ENCODE peak calls at places on chromosomes 7 and 10, in ten cellular contexts. V is PC-9, K is hepatocyte, L is upper lobe of left lung, W is adrenal gland, D is lower lobe of right lung, S is cardiac muscle cell, Y is GM23338, J is neural progenitor cell, M is foreskin fibroblast. Q is an unnamed sample.
A peak's percentile ranks its signal among the peaks of the same experiment; 100 is the strongest.

GRCh38 chr7:6163402-6163801 is 109.0 kb downstream of the CYTH3 start:
- DNase-seq in V (no peak), K (no peak), L (peak; percentile 60), W (no peak), D (no peak), S (no peak), Y (no peak), J (no peak), M (no peak), Q (no peak)

GRCh38 chr7:115110523-115110922 is 188.6 kb downstream of the MDFIC start:
- DNase-seq in V (no peak), K (no peak), L (no peak), W (no peak), D (no peak), S (no peak), Y (no peak), J (no peak), M (no peak), Q (no peak)

GRCh38 chr10:43125274-43125845 is 12.9 kb upstream of the CSGALNACT2 start:
- DNase-seq in V (no peak), K (no peak), L (no peak), W (peak; percentile 2), D (no peak), S (no peak), Y (no peak), J (no peak), M (no peak), Q (no peak)

GRCh38 chr7:17301491-17302101 is 3.1 kb downstream of the AHR start:
- DNase-seq in V (peak; percentile 54), K (peak; percentile 69), L (no peak), W (peak; percentile 45), D (no peak), S (peak; percentile 64), Y (peak; percentile 62), J (peak; percentile 43), M (no peak), Q (no peak)

GRCh38 chr10:13862541-13863233 is 275.9 kb downstream of the PRPF18 start:
- DNase-seq in V (no peak), K (no peak), L (no peak), W (no peak), D (no peak), S (no peak), Y (no peak), J (no peak), M (no peak), Q (no peak)

GRCh38 chr10:100037758-100038315 is 28.1 kb upstream of the DNMBP start:
- DNase-seq in V (peak; percentile 39), K (no peak), L (no peak), W (peak; percentile 11), D (no peak), S (no peak), Y (no peak), J (no peak), M (no peak), Q (no peak)

GRCh38 chr10:13351340-13351915 is 3.3 kb upstream of the SEPHS1 start:
- DNase-seq in V (no peak), K (no peak), L (no peak), W (no peak), D (no peak), S (no peak), Y (peak; percentile 89), J (peak; percentile 59), M (no peak), Q (no peak)

GRCh38 chr7:132859199-132859598 is 222.7 kb downstream of the CHCHD3 start:
- DNase-seq in V (no peak), K (no peak), L (no peak), W (no peak), D (no peak), S (no peak), Y (no peak), J (no peak), M (no peak), Q (no peak)

GRCh38 chr7:25857376-25858067 is 294.5 kb upstream of the NFE2L3 start:
- DNase-seq in V (no peak), K (peak; percentile 87), L (no peak), W (no peak), D (no peak), S (peak; percentile 60), Y (peak; percentile 84), J (peak; percentile 62), M (peak; percentile 84), Q (no peak)

GRCh38 chr7:108403597-108404217 is 52.5 kb downstream of the NRCAM start:
- DNase-seq in V (no peak), K (no peak), L (no peak), W (no peak), D (no peak), S (no peak), Y (no peak), J (no peak), M (no peak), Q (no peak)

GRCh38 chr10:130778166-130778545 is 533.4 kb downstream of the TCERG1L start:
- DNase-seq in V (no peak), K (no peak), L (no peak), W (no peak), D (no peak), S (no peak), Y (no peak), J (no peak), M (no peak), Q (no peak)

GRCh38 chr7:19113001-19113349 is 4.5 kb downstream of the TWIST1 start:
- DNase-seq in V (no peak), K (no peak), L (no peak), W (no peak), D (no peak), S (no peak), Y (no peak), J (no peak), M (no peak), Q (no peak)
- H3K4me3 ChIP-seq in V (no peak overlapping the region), K (peak overlapping the region; percentile 53), L (no peak overlapping the region), W (no peak overlapping the region), D (no peak overlapping the region), S (peak overlapping the region; percentile 28), Y (peak overlapping the region; percentile 50), J (no peak overlapping the region), M (peak overlapping the region; percentile 98), Q (peak overlapping the region; percentile 99)

DNA sequence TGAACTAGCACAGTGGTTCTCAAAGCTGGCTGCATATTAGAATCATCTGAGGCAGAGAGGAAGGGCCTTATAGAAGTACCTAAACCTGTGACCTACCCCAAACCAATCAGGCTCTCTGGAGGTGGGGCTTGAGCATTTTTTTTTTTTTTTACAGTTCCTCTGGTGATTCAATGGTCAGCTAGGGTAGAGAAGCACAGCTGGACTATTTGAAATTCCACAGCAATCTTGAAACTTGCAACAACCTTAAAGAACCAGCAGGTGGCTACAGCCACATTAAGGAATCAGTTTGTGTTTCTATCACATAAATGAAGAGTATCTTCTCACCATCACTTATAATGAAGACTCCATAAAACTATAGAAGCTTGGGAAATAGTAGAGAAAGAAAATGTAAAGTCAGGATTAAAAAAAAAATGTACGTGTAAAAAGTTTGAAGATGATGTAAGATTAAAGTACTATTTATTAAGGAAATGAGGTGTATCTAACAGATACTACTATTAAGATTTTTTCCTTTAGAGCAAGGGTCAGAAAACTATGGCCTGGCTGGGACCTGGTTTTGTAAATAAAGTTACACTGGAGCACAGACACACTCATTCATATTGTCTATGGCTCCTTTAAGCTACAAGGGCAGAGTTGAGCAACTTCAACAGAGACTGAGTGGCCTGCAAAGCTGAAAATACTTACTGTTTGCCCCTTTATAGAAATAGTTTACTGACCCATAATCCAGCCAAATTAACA is 3.8 kb downstream of the RTKN2 start:
- DNase-seq in V (peak; percentile 80), K (peak; percentile 72), L (no peak), W (no peak), D (no peak), S (peak; percentile 68), Y (peak; percentile 86), J (peak; percentile 73), M (peak; percentile 74), Q (peak; percentile 69)
- TF ChIP-seq CTCF in V (peak; percentile 88), K (peak; percentile 64), L (peak; percentile 34), W (peak; percentile 61), D (peak; percentile 59), S (peak; percentile 73), Y (peak; percentile 69), J (peak; percentile 68), M (peak; percentile 63), Q (peak; percentile 55)

DNA sequence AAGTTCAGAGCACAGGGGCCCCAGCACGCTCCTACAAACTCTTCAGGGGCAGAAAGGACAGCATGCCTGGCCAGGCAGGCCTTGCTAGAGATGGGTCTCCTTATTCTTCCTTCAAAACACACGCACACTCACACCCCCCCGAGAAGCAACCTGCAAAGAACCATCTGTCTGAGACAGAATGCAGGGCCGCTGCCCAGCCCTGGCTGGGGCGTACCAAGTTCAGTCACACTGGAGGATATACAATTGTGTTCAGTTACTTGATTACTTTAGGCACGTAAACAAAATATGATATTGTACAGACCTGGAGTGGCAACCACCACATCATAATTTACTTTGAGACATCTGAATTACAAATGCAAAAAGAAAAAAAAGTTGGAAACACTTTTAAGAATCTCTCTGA is 5.7 kb downstream of the FAM53B start:
- DNase-seq in V (no peak), K (peak; percentile 14), L (no peak), W (no peak), D (no peak), S (no peak), Y (no peak), J (no peak), M (no peak), Q (no peak)
- H3K4me3 ChIP-seq in V (no peak overlapping the region), K (no peak overlapping the region), L (no peak overlapping the region), W (no peak overlapping the region), D (no peak overlapping the region), S (no peak overlapping the region), Y (no peak overlapping the region), J (no peak overlapping the region), M (no peak overlapping the region), Q (no peak overlapping the region)

GRCh38 chr10:30818010-30818660 is 188.6 kb upstream of the LYZL2 start:
- DNase-seq in V (no peak), K (no peak), L (no peak), W (peak; percentile 44), D (peak; percentile 52), S (peak; percentile 66), Y (no peak), J (no peak), M (peak; percentile 42), Q (no peak)

GRCh38 chr10:30818854-30819253 is 189.3 kb upstream of the LYZL2 start:
- DNase-seq in V (no peak), K (no peak), L (no peak), W (no peak), D (no peak), S (no peak), Y (no peak), J (no peak), M (peak; percentile 70), Q (no peak)

GRCh38 chr10:30816144-30816811 is 186.7 kb upstream of the LYZL2 start:
- DNase-seq in V (no peak), K (no peak), L (no peak), W (no peak), D (no peak), S (no peak), Y (no peak), J (peak; percentile 28), M (no peak), Q (no peak)

GRCh38 chr10:30817541-30817940 is 188.0 kb upstream of the LYZL2 start:
- DNase-seq in V (no peak), K (no peak), L (no peak), W (no peak), D (no peak), S (no peak), Y (no peak), J (no peak), M (no peak), Q (no peak)

DNA sequence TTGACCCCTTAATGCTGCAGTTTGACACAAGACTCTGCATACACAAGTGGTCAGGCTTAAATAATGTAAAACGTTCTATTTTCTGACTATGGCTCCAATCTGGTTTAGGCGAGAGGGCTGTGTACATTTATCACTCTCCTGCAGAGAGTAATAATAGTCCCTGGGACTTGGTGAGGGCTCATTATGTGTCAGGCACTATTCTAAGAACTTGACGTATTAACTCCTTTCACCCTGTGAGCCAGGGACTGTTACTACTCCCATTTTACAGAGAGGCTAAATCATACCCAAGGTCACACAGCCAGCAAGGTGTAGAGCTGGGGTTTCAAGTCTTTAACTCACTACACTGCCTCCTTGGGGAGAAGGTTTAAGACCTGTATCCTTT is 187.2 kb upstream of the LYZL2 start:
- DNase-seq in V (no peak), K (no peak), L (no peak), W (no peak), D (no peak), S (no peak), Y (no peak), J (no peak), M (no peak), Q (no peak)
- TF ChIP-seq CTCF in V (no peak), K (no peak), L (no peak), W (no peak), D (no peak), S (no peak), Y (no peak), J (no peak), M (no peak), Q (no peak)